ENCODE peak calls at places on chromosomes 1 and 21, in six cellular contexts. C is left ventricle myocardium inferior, I is upper lobe of right lung, Z is transverse colon, X is lower lobe of right lung, W is tibial artery. H is an unnamed sample. For H3K4me1, the result is how much of the 10 kb centered on the place peaks cover.

GRCh38 chr1:87696483-87696882 is 367.8 kb downstream of the LMO4 start:
- DNase-seq in C (no peak), W (no peak), I (no peak), Z (no peak), X (no peak), H (no peak)

GRCh38 chr1:62870148-62870547 is 86.2 kb downstream of the ATG4C start:
- DNase-seq in W (no peak), C (no peak), I (no peak), X (no peak), Z (no peak), H (no peak)

GRCh38 chr1:78606274-78606673 is 14.0 kb upstream of the IFI44L start:
- DNase-seq in Z (no peak), X (no peak), I (no peak), C (no peak), W (no peak), H (no peak)

GRCh38 chr21:27425574-27425973 is 458.7 kb upstream of the ADAMTS5 start:
- DNase-seq in Z (no peak), X (no peak), C (no peak), I (no peak), W (no peak), H (no peak)

GRCh38 chr1:240820816-240821215 is 208.9 kb upstream of the GREM2 start:
- DNase-seq in W (no peak), Z (no peak), I (no peak), C (no peak), X (no peak), H (no peak)

GRCh38 chr1:111507411-111508201 is 4.2 kb upstream of the ADORA3 start:
- DNase-seq in Z (peak), W (peak), C (peak), I (peak), X (peak), H (peak)

GRCh38 chr1:7010534-7011200 is 225.4 kb downstream of the CAMTA1 start:
- DNase-seq in C (no peak), I (no peak), Z (no peak), X (no peak), W (no peak), H (no peak)

GRCh38 chr1:232179896-232180760 is 449.8 kb downstream of the SIPA1L2 start:
- DNase-seq in W (no peak), I (no peak), Z (no peak), X (no peak), C (no peak), H (no peak)

GRCh38 chr1:3009021-3009420 is 12.2 kb upstream of the ACTRT2 start:
- DNase-seq in W (peak), Z (no peak), C (peak), X (peak), I (no peak), H (no peak)

GRCh38 chr1:200405273-200405672 is 4.6 kb downstream of the ZNF281 start:
- DNase-seq in C (no peak), Z (no peak), X (no peak), I (no peak), W (no peak), H (no peak)

GRCh38 chr1:117367769-117368059 is 465 bp downstream of the MAN1A2 start:
- DNase-seq in I (no peak), W (no peak), X (no peak), C (no peak), Z (no peak), H (no peak)

GRCh38 chr1:181396811-181397210 is 86.5 kb upstream of the CACNA1E start:
- DNase-seq in W (no peak), X (no peak), C (no peak), I (no peak), Z (no peak), H (no peak)

GRCh38 chr1:109527098-109527811 is 12.4 kb upstream of the GPR61 start:
- DNase-seq in I (no peak), W (no peak), X (no peak), C (no peak), Z (no peak), H (no peak)

GRCh38 chr1:45297604-45298356 is 28.9 kb upstream of the HPDL start:
- DNase-seq in W (no peak), C (no peak), Z (no peak), I (no peak), X (no peak), H (no peak)

GRCh38 chr1:84375965-84376910 is 22.0 kb upstream of the DNASE2B start:
- DNase-seq in I (no peak), C (no peak), Z (no peak), W (no peak), X (no peak), H (no peak)

GRCh38 chr1:183218981-183219621 is 33.0 kb downstream of the LAMC2 start:
- DNase-seq in Z (peak), C (no peak), W (peak), I (no peak), X (no peak), H (no peak)

GRCh38 chr1:82269466-82269865 is 468.7 kb downstream of the ADGRL2 start:
- DNase-seq in W (no peak), X (no peak), C (no peak), Z (no peak), I (no peak), H (no peak)

GRCh38 chr1:42484382-42484781 is 21.3 kb downstream of the CCDC30 start:
- DNase-seq in I (no peak), Z (no peak), X (no peak), C (no peak), W (no peak), H (no peak)

GRCh38 chr1:153535664-153536585 is at the start of gene S100A6:
- DNase-seq in I (peak), C (peak), Z (peak), X (peak), W (peak), H (peak)

GRCh38 chr21:25573409-25574206 is 33.7 kb downstream of the MRPL39 start:
- DNase-seq in W (no peak), C (no peak), X (no peak), I (no peak), Z (no peak), H (no peak)

GRCh38 chr1:169289016-169289415 is 78.6 kb downstream of the NME7 start:
- DNase-seq in I (no peak), Z (no peak), C (no peak), W (no peak), X (no peak), H (no peak)

GRCh38 chr1:101993703-101994102 is 3.0 kb downstream of the OLFM3 start:
- DNase-seq in W (no peak), Z (no peak), X (no peak), I (no peak), C (no peak), H (no peak)

GRCh38 chr1:46983825-46984586 is 39.5 kb upstream of the CYP4X1 start:
- DNase-seq in I (no peak), W (no peak), Z (no peak), C (no peak), X (no peak), H (no peak)

GRCh38 chr1:230717251-230717650 is 3.3 kb upstream of the AGT start:
- DNase-seq in Z (no peak), X (no peak), I (no peak), W (no peak), C (no peak), H (no peak)

GRCh38 chr1:54178296-54179070 is 21.3 kb downstream of the CYB5RL start:
- DNase-seq in I (no peak), C (no peak), Z (no peak), X (no peak), W (no peak), H (no peak)

GRCh38 chr1:226497276-226497833 is 51.2 kb upstream of the STUM start:
- DNase-seq in I (no peak), X (no peak), Z (no peak), C (no peak), W (no peak), H (no peak)

GRCh38 chr1:113940365-113941244 is 11.5 kb downstream of the HIPK1 start:
- DNase-seq in Z (peak), W (no peak), C (no peak), I (no peak), X (no peak), H (no peak)

GRCh38 chr1:73824065-73824464 is 373.9 kb downstream of the LRRIQ3 start:
- DNase-seq in W (no peak), I (no peak), C (no peak), Z (no peak), X (no peak), H (no peak)

GRCh38 chr1:83931658-83932253 is 67.2 kb downstream of the TTLL7 start:
- DNase-seq in X (no peak), I (no peak), C (no peak), Z (no peak), W (no peak), H (no peak)

DNA sequence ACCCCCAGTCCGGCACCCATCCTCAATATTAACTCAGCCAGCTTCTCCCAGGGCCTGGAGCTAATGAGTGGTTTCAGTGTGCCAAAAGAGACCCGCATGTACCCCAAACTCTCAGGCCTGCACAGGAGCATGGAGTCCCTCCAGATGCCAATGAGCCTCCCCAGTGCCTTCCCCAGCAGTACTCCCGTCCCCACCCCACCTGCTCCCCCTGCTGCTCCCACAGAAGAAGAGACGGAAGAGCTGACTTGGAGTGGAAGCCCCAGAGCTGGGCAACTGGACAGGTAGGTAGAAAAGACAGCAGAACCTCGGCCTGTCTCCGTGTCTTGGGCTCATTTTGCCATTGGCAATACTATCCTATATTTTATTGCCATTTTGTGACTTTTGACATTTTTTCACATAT is 45.4 kb upstream of the IPO9 start:
- DNase-seq in Z (no peak), I (no peak), X (no peak), W (no peak), C (no peak), H (no peak)
- TF ChIP-seq CTCF in Z (no peak), I (no peak), X (no peak), W (no peak), C (no peak), H (no peak)

GRCh38 chr1:119327066-119327435 is 41.5 kb upstream of the HAO2 start:
- DNase-seq in Z (no peak), C (no peak), X (no peak), W (no peak), I (no peak), H (no peak)
- H3K4me3 ChIP-seq in Z (peak), C (peak), X (peak), W (peak), I (peak), H (peak)

GRCh38 chr1:26281091-26281958 is 1.4 kb downstream of the SH3BGRL3 start:
- DNase-seq in X (no peak), I (no peak), C (no peak), W (no peak), Z (no peak), H (no peak)
- H3K4me1 ChIP-seq in X (half or more), I (half or more), C (half or more), W (half or more), Z (half or more), H (half or more)

DNA sequence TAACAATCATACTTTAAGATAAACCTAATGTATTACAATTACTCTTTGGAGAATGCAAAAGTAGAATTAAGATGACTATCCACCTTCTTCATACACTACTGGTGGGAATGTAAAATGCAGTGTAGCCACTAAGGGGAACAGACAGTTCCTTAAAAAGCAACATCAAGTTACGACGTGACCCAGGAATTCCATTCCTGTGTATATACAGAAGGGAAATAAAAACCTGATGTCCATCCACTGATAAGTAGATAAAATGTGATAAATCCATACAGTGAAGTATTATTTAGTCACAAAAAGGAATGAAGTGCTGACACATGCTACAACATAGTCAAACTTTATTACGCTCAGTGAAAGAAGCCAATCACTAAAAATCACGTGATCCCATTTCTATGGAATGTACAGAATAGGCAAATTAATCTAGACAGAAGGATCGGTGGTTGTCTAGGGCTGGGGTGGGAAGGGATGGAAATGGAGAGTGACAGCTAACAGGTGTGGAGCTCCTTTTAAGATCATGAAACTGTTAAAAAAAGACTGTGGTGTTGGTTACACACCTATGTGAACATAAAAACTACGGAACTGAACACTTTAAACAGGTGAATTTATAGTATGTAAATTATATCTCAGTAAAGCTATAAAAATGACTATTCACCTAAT is 42.1 kb downstream of the NRIP1 start:
- DNase-seq in W (no peak), I (no peak), X (no peak), C (no peak), Z (no peak), H (no peak)
- TF ChIP-seq CTCF in W (no peak), I (no peak), X (no peak), C (no peak), Z (no peak), H (no peak)

GRCh38 chr1:217527151-217527550 is 103.7 kb downstream of the GPATCH2 start:
- DNase-seq in I (no peak), X (no peak), Z (no peak), C (no peak), W (no peak), H (no peak)
- H3K4me3 ChIP-seq in I (no peak), X (no peak), Z (no peak), C (no peak), W (no peak), H (no peak)

DNA sequence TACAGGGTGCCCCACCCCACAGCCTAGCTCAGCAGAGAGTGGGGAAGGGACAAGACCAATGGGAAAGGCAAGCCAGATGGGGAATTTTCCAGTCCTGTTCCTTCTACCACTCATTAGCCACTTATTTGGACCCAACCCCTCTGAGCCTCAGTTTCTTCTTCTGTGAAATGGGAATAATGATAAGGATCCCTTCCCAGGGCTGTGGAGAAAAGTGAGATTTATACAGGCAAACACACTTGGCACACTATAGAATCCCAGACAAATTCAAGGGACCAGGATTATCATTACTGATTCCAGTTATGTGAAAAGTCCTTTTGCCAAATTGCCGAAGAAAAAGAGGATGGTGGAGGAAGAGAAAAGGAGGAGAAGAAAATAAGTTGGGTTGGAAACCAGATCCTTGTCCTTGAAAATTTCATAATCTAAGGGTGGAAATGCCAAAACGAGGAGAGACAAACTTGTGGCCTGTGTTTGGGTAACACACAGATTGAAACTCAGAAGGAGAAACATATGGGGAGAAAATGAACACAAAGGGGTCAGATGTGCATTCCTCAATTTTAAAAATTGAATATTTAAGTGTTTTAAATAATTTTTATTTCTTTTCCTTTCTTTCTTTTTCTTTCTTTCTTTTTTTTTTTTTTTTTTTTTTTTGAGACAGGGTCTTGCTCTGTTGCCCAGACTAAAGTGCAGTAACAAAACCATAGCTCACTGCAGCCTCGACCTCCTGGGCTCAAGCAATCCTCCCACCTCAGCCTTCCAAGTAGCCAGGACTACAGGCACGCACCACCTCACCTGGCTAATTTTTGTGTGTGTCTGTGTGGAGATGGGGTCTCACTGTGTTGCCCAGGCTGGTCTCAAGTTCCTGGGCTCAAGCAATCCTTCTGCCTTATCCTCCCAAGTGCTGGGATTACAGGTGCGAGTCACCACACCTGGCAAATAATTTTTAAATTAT is 9.6 kb downstream of the CAPN2 start:
- DNase-seq in C (no peak), X (no peak), W (no peak), I (no peak), Z (no peak), H (no peak)
- H3K4me1 ChIP-seq in C (half or more), X (half or more), W (under half), I (half or more), Z (half or more), H (half or more)

H was measured in left lung.